ENCODE peak calls at places on chromosomes 1 and 21, in five cellular contexts. Q is breast epithelium, U is RWPE1, E is heart right ventricle, O is Calu3. X is an unnamed sample.

GRCh38 chr21:19899645-19900044 is 1098.6 kb upstream of the NCAM2 start:
- DNase-seq in U (no peak), Q (no peak), O (no peak), E (no peak), X (no peak)

GRCh38 chr1:15959847-15960446 is 16.0 kb downstream of the ZBTB17 start:
- DNase-seq in Q (no peak), E (no peak), U (no peak), O (no peak), X (no peak)

GRCh38 chr1:167611983-167612382 is 18.0 kb upstream of the RCSD1 start:
- DNase-seq in U (no peak), E (no peak), Q (no peak), O (no peak), X (no peak)

GRCh38 chr1:20439282-20439681 is 46.7 kb downstream of the CAMK2N1 start:
- DNase-seq in Q (no peak), E (no peak), U (peak), O (no peak), X (no peak)

GRCh38 chr1:43446388-43446740 is 7.4 kb downstream of the HYI start:
- DNase-seq in E (no peak), Q (no peak), U (no peak), O (no peak), X (no peak)

GRCh38 chr21:37873655-37874054 is 42.6 kb downstream of the KCNJ6 start:
- DNase-seq in U (no peak), Q (no peak), E (no peak), O (no peak), X (no peak)

GRCh38 chr1:172697463-172698100 is 38.7 kb downstream of the FASLG start:
- DNase-seq in O (no peak), U (no peak), E (no peak), Q (no peak), X (no peak)

GRCh38 chr1:157132602-157133167 is 5.5 kb downstream of the ETV3 start:
- DNase-seq in U (peak), O (no peak), E (no peak), Q (no peak), X (no peak)

GRCh38 chr1:162147760-162148159 is 78.3 kb downstream of the NOS1AP start:
- DNase-seq in Q (no peak), E (no peak), U (no peak), O (no peak), X (no peak)

GRCh38 chr1:119651133-119651532 is 3.1 kb upstream of the ZNF697 start:
- DNase-seq in E (no peak), U (no peak), Q (no peak), O (no peak), X (no peak)

GRCh38 chr1:100860397-100860991 is 34.1 kb downstream of the EXTL2 start:
- DNase-seq in E (no peak), U (no peak), Q (no peak), O (no peak), X (no peak)

GRCh38 chr1:43305926-43306687 is 5.3 kb downstream of the TIE1 start:
- DNase-seq in E (no peak), O (no peak), Q (no peak), U (no peak), X (no peak)

GRCh38 chr21:45033791-45034555 is 40.4 kb upstream of the ADARB1 start:
- DNase-seq in U (no peak), Q (no peak), E (no peak), O (no peak), X (no peak)

GRCh38 chr1:59401581-59401980 is 104.7 kb downstream of the FGGY start:
- DNase-seq in Q (no peak), U (no peak), O (no peak), E (no peak), X (no peak)

GRCh38 chr1:155008015-155008941 is 5.7 kb downstream of the ZBTB7B start:
- DNase-seq in E (no peak), O (no peak), U (no peak), Q (peak), X (no peak)

GRCh38 chr1:117003253-117003875 is 1.8 kb downstream of the CD101 start:
- DNase-seq in Q (no peak), O (no peak), U (no peak), E (no peak), X (no peak)

GRCh38 chr1:39098569-39099250 is 72.6 kb downstream of the NDUFS5 start:
- DNase-seq in Q (peak), E (peak), O (peak), U (peak), X (peak)

GRCh38 chr1:52142220-52143153 is 598 bp downstream of the ZFYVE9 start:
- DNase-seq in O (peak), Q (peak), U (peak), E (peak), X (peak)

GRCh38 chr1:201749059-201749458 is 79.9 kb upstream of the IPO9 start:
- DNase-seq in E (no peak), O (no peak), U (no peak), Q (no peak), X (no peak)

GRCh38 chr1:201721131-201722049 is 107.6 kb upstream of the IPO9 start:
- DNase-seq in Q (no peak), U (no peak), O (no peak), E (no peak), X (no peak)

GRCh38 chr1:180532854-180533253 is 25.9 kb upstream of the OVAAL start:
- DNase-seq in U (no peak), Q (no peak), E (no peak), O (no peak), X (no peak)

GRCh38 chr1:58621375-58621774 is 44.3 kb upstream of the TACSTD2 start:
- DNase-seq in E (no peak), Q (no peak), O (no peak), U (no peak), X (no peak)

GRCh38 chr1:75426688-75427087 is 184.2 kb downstream of the SLC44A5 start:
- DNase-seq in Q (no peak), E (no peak), O (no peak), U (no peak), X (no peak)

GRCh38 chr1:241525026-241525425 is 5.5 kb upstream of the FH start:
- DNase-seq in U (no peak), O (no peak), Q (no peak), E (no peak), X (no peak)

GRCh38 chr1:86703696-86704455 is 500 bp upstream of the SH3GLB1 start:
- DNase-seq in O (no peak), E (no peak), Q (peak), U (no peak), X (no peak)

GRCh38 chr1:1400576-1401456 is 1.7 kb upstream of the CCNL2 start:
- DNase-seq in U (no peak), O (no peak), Q (no peak), E (no peak), X (no peak)

GRCh38 chr21:46661211-46661625 is 25.7 kb downstream of the PRMT2 start:
- DNase-seq in U (peak), O (no peak), Q (no peak), E (peak), X (peak)

GRCh38 chr21:46655230-46655629 is 19.8 kb downstream of the PRMT2 start:
- DNase-seq in O (no peak), U (no peak), Q (no peak), E (no peak), X (no peak)

GRCh38 chr21:46660505-46660904 is 25.0 kb downstream of the PRMT2 start:
- DNase-seq in O (no peak), Q (no peak), U (no peak), E (no peak), X (no peak)

GRCh38 chr21:46661627-46662366 is 26.3 kb downstream of the PRMT2 start:
- DNase-seq in E (no peak), Q (no peak), U (no peak), O (no peak), X (no peak)

GRCh38 chr21:46656820-46657219 is 21.3 kb downstream of the PRMT2 start:
- DNase-seq in Q (no peak), O (no peak), U (no peak), E (no peak), X (no peak)
- TF ChIP-seq CTCF in Q (no peak), O (no peak), U (no peak), E (no peak), X (no peak)

DNA sequence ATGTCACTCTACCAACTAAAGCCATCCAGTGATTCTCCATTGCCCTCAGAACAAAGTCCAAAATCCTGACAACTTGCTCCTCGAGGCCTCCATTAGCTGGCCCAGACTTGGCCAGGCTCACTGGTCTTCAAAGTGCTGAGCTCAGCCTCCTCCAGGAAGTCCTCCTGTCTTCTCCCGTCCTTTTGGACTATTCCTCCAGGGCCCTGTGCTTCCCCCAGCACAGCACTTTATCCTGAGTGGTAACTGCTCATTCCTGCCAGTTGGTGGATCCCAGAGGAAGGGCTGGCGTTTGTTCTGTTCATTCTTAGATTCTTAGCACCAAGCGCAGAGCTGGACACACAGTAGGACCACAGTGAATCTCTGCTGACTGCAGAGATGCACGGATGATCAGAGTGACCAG is 179.9 kb downstream of the PTPRU start:
- DNase-seq in Q (no peak), O (no peak), U (no peak), E (no peak), X (no peak)
- TF ChIP-seq CTCF in Q (no peak), O (no peak), U (no peak), E (no peak), X (no peak)

GRCh38 chr1:235367000-235367908 is at the start of gene TBCE:
- DNase-seq in U (peak), Q (peak), E (peak), O (peak), X (peak)
- TF ChIP-seq CTCF in U (no peak), Q (no peak), E (no peak), O (no peak), X (no peak)

GRCh38 chr1:112358798-112359408 is 37.1 kb upstream of the CTTNBP2NL start:
- DNase-seq in Q (peak), O (peak), E (peak), U (peak), X (peak)

GRCh38 chr1:112359961-112360767 is 35.9 kb upstream of the CTTNBP2NL start:
- DNase-seq in Q (peak), O (peak), E (peak), U (peak), X (peak)

GRCh38 chr1:112358061-112358770 is 37.8 kb upstream of the CTTNBP2NL start:
- DNase-seq in O (no peak), U (no peak), Q (no peak), E (no peak), X (no peak)

GRCh38 chr1:112368198-112368597 is 27.8 kb upstream of the CTTNBP2NL start:
- DNase-seq in U (no peak), O (no peak), E (no peak), Q (no peak), X (no peak)

DNA sequence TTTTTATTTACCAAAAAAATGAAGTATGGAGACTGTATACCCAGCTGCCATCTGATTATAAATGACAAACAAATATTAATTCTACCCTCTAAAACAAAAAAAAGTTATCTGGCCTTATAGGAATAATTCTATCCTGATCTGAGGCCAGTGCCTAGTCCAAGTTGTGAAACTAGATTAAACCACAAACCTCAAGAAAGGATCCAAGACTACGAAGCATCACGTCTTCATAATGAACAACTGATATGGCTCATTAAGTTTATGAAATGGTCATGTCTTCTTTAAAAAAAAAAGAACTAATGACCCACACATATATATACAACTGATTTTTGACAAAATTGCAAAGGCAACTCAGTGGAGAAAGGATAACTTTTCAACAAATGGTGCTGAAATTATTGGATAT is 32.4 kb upstream of the CTTNBP2NL start:
- DNase-seq in U (no peak), E (no peak), O (no peak), Q (no peak), X (no peak)
- TF ChIP-seq CTCF in U (no peak), E (no peak), O (no peak), Q (no peak), X (no peak)

GRCh38 chr1:41003640-41004220 is 17.8 kb downstream of the SLFNL1 start:
- DNase-seq in Q (peak), U (peak), O (peak), E (peak), X (no peak)
- TF ChIP-seq CTCF in Q (peak), U (peak), O (peak), E (peak), X (peak)

X was measured in endothelial cell.